ENCODE peak calls at places on chromosome 7, in six cellular contexts. One of them, this sample, is unnamed.

GRCh38 chr7:43648725-43649406 is 66.0 kb downstream of the STK17A start:
- DNase-seq in hypothalamus: no peak
- DNase-seq in frontal cortex: no peak
- DNase-seq in T-helper 9 cell: peak
- DNase-seq in NCI-H69: peak
- DNase-seq in HuH-7: no peak
- DNase-seq in this sample: peak

GRCh38 chr7:43593010-43593409 is 10.1 kb downstream of the STK17A start:
- DNase-seq in hypothalamus: no peak
- DNase-seq in T-helper 9 cell: no peak
- DNase-seq in HuH-7: no peak
- DNase-seq in frontal cortex: no peak
- DNase-seq in NCI-H69: no peak
- DNase-seq in this sample: no peak

GRCh38 chr7:74376256-74377036 is 77.3 kb upstream of the GTF2IRD1 start:
- DNase-seq in NCI-H69: no peak
- DNase-seq in HuH-7: no peak
- DNase-seq in frontal cortex: no peak
- DNase-seq in hypothalamus: no peak
- DNase-seq in T-helper 9 cell: no peak
- DNase-seq in this sample: no peak

GRCh38 chr7:81414411-81414810 is 355.4 kb downstream of the HGF start:
- DNase-seq in T-helper 9 cell: no peak
- DNase-seq in hypothalamus: no peak
- DNase-seq in NCI-H69: no peak
- DNase-seq in frontal cortex: no peak
- DNase-seq in HuH-7: no peak
- DNase-seq in this sample: no peak

GRCh38 chr7:7231865-7232264 is 49.5 kb downstream of the C1GALT1 start:
- DNase-seq in T-helper 9 cell: no peak
- DNase-seq in hypothalamus: no peak
- DNase-seq in HuH-7: no peak
- DNase-seq in frontal cortex: no peak
- DNase-seq in NCI-H69: no peak
- DNase-seq in this sample: no peak

GRCh38 chr7:77570330-77571011 is 33.4 kb downstream of the PTPN12 start:
- DNase-seq in NCI-H69: no peak
- DNase-seq in frontal cortex: peak
- DNase-seq in HuH-7: no peak
- DNase-seq in hypothalamus: no peak
- DNase-seq in T-helper 9 cell: no peak
- DNase-seq in this sample: no peak

GRCh38 chr7:30172451-30172850 is 37.7 kb downstream of the MTURN start:
- DNase-seq in T-helper 9 cell: no peak
- DNase-seq in frontal cortex: no peak
- DNase-seq in HuH-7: no peak
- DNase-seq in hypothalamus: no peak
- DNase-seq in NCI-H69: peak
- DNase-seq in this sample: no peak

GRCh38 chr7:11557627-11558026 is 274.4 kb downstream of the THSD7A start:
- DNase-seq in NCI-H69: peak
- DNase-seq in hypothalamus: no peak
- DNase-seq in HuH-7: peak
- DNase-seq in frontal cortex: no peak
- DNase-seq in T-helper 9 cell: no peak
- DNase-seq in this sample: no peak

This sample was measured in activated T-cell treated with anti-CD3 and anti-CD28 coated beads, Interleukin-2, amount 50 U/mL, for 24 hours.